ENCODE peak calls at places on chromosomes 2 and 18, in nine cellular contexts. One of them, this sample, is unnamed.

GRCh38 chr18:10442551-10442971 is 11.9 kb upstream of the APCDD1 start:
- DNase-seq in stimulated activated CD8-positive, alpha-beta memory T cell treated with anti-CD3 and anti-CD28 coated beads, Interleukin-4, amount 100 ng/mL, for 4 hours: no peak
- DNase-seq in central memory CD4-positive, alpha-beta T cell: no peak
- DNase-seq in putamen: peak; percentile 91
- DNase-seq in GM18507: no peak
- DNase-seq in activated naive CD8-positive, alpha-beta T cell treated with anti-CD3 and anti-CD28 coated beads, Interleukin-2, amount 10 ng/mL, durations not matched to agents 7 days and 5 days: no peak
- DNase-seq in left ventricle myocardium inferior: no peak
- DNase-seq in HT-29: no peak
- DNase-seq in hippocampal formation: peak; percentile 97
- DNase-seq in this sample: no peak

GRCh38 chr2:149662556-149662955 is 75.0 kb upstream of the MMADHC start:
- DNase-seq in stimulated activated CD8-positive, alpha-beta memory T cell treated with anti-CD3 and anti-CD28 coated beads, Interleukin-4, amount 100 ng/mL, for 4 hours: no peak
- DNase-seq in central memory CD4-positive, alpha-beta T cell: no peak
- DNase-seq in putamen: no peak
- DNase-seq in GM18507: no peak
- DNase-seq in activated naive CD8-positive, alpha-beta T cell treated with anti-CD3 and anti-CD28 coated beads, Interleukin-2, amount 10 ng/mL, durations not matched to agents 7 days and 5 days: no peak
- DNase-seq in left ventricle myocardium inferior: no peak
- DNase-seq in HT-29: no peak
- DNase-seq in hippocampal formation: no peak
- DNase-seq in this sample: no peak

GRCh38 chr18:40366521-40366920 is 1588.5 kb upstream of the PIK3C3 start:
- DNase-seq in stimulated activated CD8-positive, alpha-beta memory T cell treated with anti-CD3 and anti-CD28 coated beads, Interleukin-4, amount 100 ng/mL, for 4 hours: no peak
- DNase-seq in central memory CD4-positive, alpha-beta T cell: no peak
- DNase-seq in putamen: no peak
- DNase-seq in GM18507: no peak
- DNase-seq in activated naive CD8-positive, alpha-beta T cell treated with anti-CD3 and anti-CD28 coated beads, Interleukin-2, amount 10 ng/mL, durations not matched to agents 7 days and 5 days: no peak
- DNase-seq in left ventricle myocardium inferior: no peak
- DNase-seq in HT-29: no peak
- DNase-seq in hippocampal formation: no peak
- DNase-seq in this sample: no peak

GRCh38 chr2:189013677-189014380 is 39.7 kb downstream of the COL3A1 start:
- DNase-seq in stimulated activated CD8-positive, alpha-beta memory T cell treated with anti-CD3 and anti-CD28 coated beads, Interleukin-4, amount 100 ng/mL, for 4 hours: no peak
- DNase-seq in central memory CD4-positive, alpha-beta T cell: no peak
- DNase-seq in putamen: no peak
- DNase-seq in GM18507: no peak
- DNase-seq in activated naive CD8-positive, alpha-beta T cell treated with anti-CD3 and anti-CD28 coated beads, Interleukin-2, amount 10 ng/mL, durations not matched to agents 7 days and 5 days: no peak
- DNase-seq in left ventricle myocardium inferior: no peak
- DNase-seq in HT-29: no peak
- DNase-seq in hippocampal formation: no peak
- DNase-seq in this sample: no peak

GRCh38 chr2:149645391-149645790 is 57.8 kb upstream of the MMADHC start:
- DNase-seq in stimulated activated CD8-positive, alpha-beta memory T cell treated with anti-CD3 and anti-CD28 coated beads, Interleukin-4, amount 100 ng/mL, for 4 hours: no peak
- DNase-seq in central memory CD4-positive, alpha-beta T cell: no peak
- DNase-seq in putamen: no peak
- DNase-seq in GM18507: no peak
- DNase-seq in activated naive CD8-positive, alpha-beta T cell treated with anti-CD3 and anti-CD28 coated beads, Interleukin-2, amount 10 ng/mL, durations not matched to agents 7 days and 5 days: no peak
- DNase-seq in left ventricle myocardium inferior: no peak
- DNase-seq in HT-29: no peak
- DNase-seq in hippocampal formation: no peak
- DNase-seq in this sample: no peak

GRCh38 chr18:79746730-79747129 is 51.0 kb upstream of the KCNG2 start:
- DNase-seq in stimulated activated CD8-positive, alpha-beta memory T cell treated with anti-CD3 and anti-CD28 coated beads, Interleukin-4, amount 100 ng/mL, for 4 hours: no peak
- DNase-seq in central memory CD4-positive, alpha-beta T cell: no peak
- DNase-seq in putamen: no peak
- DNase-seq in GM18507: no peak
- DNase-seq in activated naive CD8-positive, alpha-beta T cell treated with anti-CD3 and anti-CD28 coated beads, Interleukin-2, amount 10 ng/mL, durations not matched to agents 7 days and 5 days: no peak
- DNase-seq in left ventricle myocardium inferior: no peak
- DNase-seq in HT-29: no peak
- DNase-seq in hippocampal formation: no peak
- DNase-seq in this sample: no peak

GRCh38 chr2:64374686-64375085 is 79.3 kb upstream of the LGALSL start:
- DNase-seq in stimulated activated CD8-positive, alpha-beta memory T cell treated with anti-CD3 and anti-CD28 coated beads, Interleukin-4, amount 100 ng/mL, for 4 hours: no peak
- DNase-seq in central memory CD4-positive, alpha-beta T cell: no peak
- DNase-seq in putamen: no peak
- DNase-seq in GM18507: no peak
- DNase-seq in activated naive CD8-positive, alpha-beta T cell treated with anti-CD3 and anti-CD28 coated beads, Interleukin-2, amount 10 ng/mL, durations not matched to agents 7 days and 5 days: no peak
- DNase-seq in left ventricle myocardium inferior: peak; percentile 27
- DNase-seq in HT-29: no peak
- DNase-seq in hippocampal formation: no peak
- DNase-seq in this sample: no peak

GRCh38 chr2:47870668-47871540 is 35.4 kb downstream of the FBXO11 start:
- DNase-seq in stimulated activated CD8-positive, alpha-beta memory T cell treated with anti-CD3 and anti-CD28 coated beads, Interleukin-4, amount 100 ng/mL, for 4 hours: no peak
- DNase-seq in central memory CD4-positive, alpha-beta T cell: no peak
- DNase-seq in putamen: no peak
- DNase-seq in GM18507: no peak
- DNase-seq in activated naive CD8-positive, alpha-beta T cell treated with anti-CD3 and anti-CD28 coated beads, Interleukin-2, amount 10 ng/mL, durations not matched to agents 7 days and 5 days: no peak
- DNase-seq in left ventricle myocardium inferior: no peak
- DNase-seq in HT-29: no peak
- DNase-seq in hippocampal formation: no peak
- DNase-seq in this sample: no peak

GRCh38 chr2:62156861-62157496 is 38.9 kb upstream of the B3GNT2 start:
- DNase-seq in stimulated activated CD8-positive, alpha-beta memory T cell treated with anti-CD3 and anti-CD28 coated beads, Interleukin-4, amount 100 ng/mL, for 4 hours: no peak
- DNase-seq in central memory CD4-positive, alpha-beta T cell: no peak
- DNase-seq in putamen: no peak
- DNase-seq in GM18507: no peak
- DNase-seq in activated naive CD8-positive, alpha-beta T cell treated with anti-CD3 and anti-CD28 coated beads, Interleukin-2, amount 10 ng/mL, durations not matched to agents 7 days and 5 days: no peak
- DNase-seq in left ventricle myocardium inferior: no peak
- DNase-seq in HT-29: no peak
- DNase-seq in hippocampal formation: no peak
- DNase-seq in this sample: no peak

GRCh38 chr2:192546566-192546965 is 351.8 kb upstream of the TMEFF2 start:
- DNase-seq in stimulated activated CD8-positive, alpha-beta memory T cell treated with anti-CD3 and anti-CD28 coated beads, Interleukin-4, amount 100 ng/mL, for 4 hours: no peak
- DNase-seq in central memory CD4-positive, alpha-beta T cell: no peak
- DNase-seq in putamen: no peak
- DNase-seq in GM18507: no peak
- DNase-seq in activated naive CD8-positive, alpha-beta T cell treated with anti-CD3 and anti-CD28 coated beads, Interleukin-2, amount 10 ng/mL, durations not matched to agents 7 days and 5 days: no peak
- DNase-seq in left ventricle myocardium inferior: no peak
- DNase-seq in HT-29: no peak
- DNase-seq in hippocampal formation: no peak
- DNase-seq in this sample: no peak

GRCh38 chr18:55186588-55186987 is 227.3 kb upstream of the CCDC68 start:
- DNase-seq in stimulated activated CD8-positive, alpha-beta memory T cell treated with anti-CD3 and anti-CD28 coated beads, Interleukin-4, amount 100 ng/mL, for 4 hours: no peak
- DNase-seq in central memory CD4-positive, alpha-beta T cell: no peak
- DNase-seq in putamen: no peak
- DNase-seq in GM18507: no peak
- DNase-seq in activated naive CD8-positive, alpha-beta T cell treated with anti-CD3 and anti-CD28 coated beads, Interleukin-2, amount 10 ng/mL, durations not matched to agents 7 days and 5 days: no peak
- DNase-seq in left ventricle myocardium inferior: no peak
- DNase-seq in HT-29: no peak
- DNase-seq in hippocampal formation: no peak
- DNase-seq in this sample: no peak

GRCh38 chr18:79404567-79404910 is 8.8 kb downstream of the NFATC1 start:
- DNase-seq in stimulated activated CD8-positive, alpha-beta memory T cell treated with anti-CD3 and anti-CD28 coated beads, Interleukin-4, amount 100 ng/mL, for 4 hours: no peak
- DNase-seq in central memory CD4-positive, alpha-beta T cell: peak; percentile 58
- DNase-seq in putamen: no peak
- DNase-seq in GM18507: no peak
- DNase-seq in activated naive CD8-positive, alpha-beta T cell treated with anti-CD3 and anti-CD28 coated beads, Interleukin-2, amount 10 ng/mL, durations not matched to agents 7 days and 5 days: no peak
- DNase-seq in left ventricle myocardium inferior: peak; percentile 15
- DNase-seq in HT-29: no peak
- DNase-seq in hippocampal formation: no peak
- DNase-seq in this sample: no peak

GRCh38 chr2:127175821-127176354 is 44.2 kb downstream of the CYP27C1 start:
- DNase-seq in stimulated activated CD8-positive, alpha-beta memory T cell treated with anti-CD3 and anti-CD28 coated beads, Interleukin-4, amount 100 ng/mL, for 4 hours: no peak
- DNase-seq in central memory CD4-positive, alpha-beta T cell: no peak
- DNase-seq in putamen: no peak
- DNase-seq in GM18507: no peak
- DNase-seq in activated naive CD8-positive, alpha-beta T cell treated with anti-CD3 and anti-CD28 coated beads, Interleukin-2, amount 10 ng/mL, durations not matched to agents 7 days and 5 days: no peak
- DNase-seq in left ventricle myocardium inferior: no peak
- DNase-seq in HT-29: no peak
- DNase-seq in hippocampal formation: no peak
- DNase-seq in this sample: no peak

GRCh38 chr18:79257480-79257879 is 138.2 kb upstream of the NFATC1 start:
- DNase-seq in stimulated activated CD8-positive, alpha-beta memory T cell treated with anti-CD3 and anti-CD28 coated beads, Interleukin-4, amount 100 ng/mL, for 4 hours: no peak
- DNase-seq in central memory CD4-positive, alpha-beta T cell: no peak
- DNase-seq in putamen: peak; percentile 34
- DNase-seq in GM18507: no peak
- DNase-seq in activated naive CD8-positive, alpha-beta T cell treated with anti-CD3 and anti-CD28 coated beads, Interleukin-2, amount 10 ng/mL, durations not matched to agents 7 days and 5 days: no peak
- DNase-seq in left ventricle myocardium inferior: no peak
- DNase-seq in HT-29: no peak
- DNase-seq in hippocampal formation: peak; percentile 38
- DNase-seq in this sample: no peak

GRCh38 chr2:30459140-30459539 is 12.1 kb downstream of the LCLAT1 start:
- DNase-seq in stimulated activated CD8-positive, alpha-beta memory T cell treated with anti-CD3 and anti-CD28 coated beads, Interleukin-4, amount 100 ng/mL, for 4 hours: no peak
- DNase-seq in central memory CD4-positive, alpha-beta T cell: no peak
- DNase-seq in putamen: no peak
- DNase-seq in GM18507: no peak
- DNase-seq in activated naive CD8-positive, alpha-beta T cell treated with anti-CD3 and anti-CD28 coated beads, Interleukin-2, amount 10 ng/mL, durations not matched to agents 7 days and 5 days: no peak
- DNase-seq in left ventricle myocardium inferior: no peak
- DNase-seq in HT-29: no peak
- DNase-seq in hippocampal formation: no peak
- DNase-seq in this sample: no peak

GRCh38 chr2:224532441-224532840 is 52.7 kb downstream of the CUL3 start:
- DNase-seq in stimulated activated CD8-positive, alpha-beta memory T cell treated with anti-CD3 and anti-CD28 coated beads, Interleukin-4, amount 100 ng/mL, for 4 hours: no peak
- DNase-seq in central memory CD4-positive, alpha-beta T cell: no peak
- DNase-seq in putamen: no peak
- DNase-seq in GM18507: no peak
- DNase-seq in activated naive CD8-positive, alpha-beta T cell treated with anti-CD3 and anti-CD28 coated beads, Interleukin-2, amount 10 ng/mL, durations not matched to agents 7 days and 5 days: no peak
- DNase-seq in left ventricle myocardium inferior: no peak
- DNase-seq in HT-29: no peak
- DNase-seq in hippocampal formation: no peak
- DNase-seq in this sample: no peak

GRCh38 chr18:67735506-67735905 is 219.0 kb upstream of the DSEL start:
- DNase-seq in stimulated activated CD8-positive, alpha-beta memory T cell treated with anti-CD3 and anti-CD28 coated beads, Interleukin-4, amount 100 ng/mL, for 4 hours: no peak
- DNase-seq in central memory CD4-positive, alpha-beta T cell: no peak
- DNase-seq in putamen: no peak
- DNase-seq in GM18507: no peak
- DNase-seq in activated naive CD8-positive, alpha-beta T cell treated with anti-CD3 and anti-CD28 coated beads, Interleukin-2, amount 10 ng/mL, durations not matched to agents 7 days and 5 days: no peak
- DNase-seq in left ventricle myocardium inferior: no peak
- DNase-seq in HT-29: no peak
- DNase-seq in hippocampal formation: no peak
- DNase-seq in this sample: no peak

GRCh38 chr18:48165104-48165866 is 234.8 kb upstream of the SMAD2 start:
- DNase-seq in stimulated activated CD8-positive, alpha-beta memory T cell treated with anti-CD3 and anti-CD28 coated beads, Interleukin-4, amount 100 ng/mL, for 4 hours: no peak
- DNase-seq in central memory CD4-positive, alpha-beta T cell: no peak
- DNase-seq in putamen: no peak
- DNase-seq in GM18507: no peak
- DNase-seq in activated naive CD8-positive, alpha-beta T cell treated with anti-CD3 and anti-CD28 coated beads, Interleukin-2, amount 10 ng/mL, durations not matched to agents 7 days and 5 days: no peak
- DNase-seq in left ventricle myocardium inferior: no peak
- DNase-seq in HT-29: no peak
- DNase-seq in hippocampal formation: no peak
- DNase-seq in this sample: no peak

GRCh38 chr2:53768233-53768542 is 584 bp downstream of the CHAC2 start:
- DNase-seq in stimulated activated CD8-positive, alpha-beta memory T cell treated with anti-CD3 and anti-CD28 coated beads, Interleukin-4, amount 100 ng/mL, for 4 hours: no peak
- DNase-seq in central memory CD4-positive, alpha-beta T cell: no peak
- DNase-seq in putamen: no peak
- DNase-seq in GM18507: no peak
- DNase-seq in activated naive CD8-positive, alpha-beta T cell treated with anti-CD3 and anti-CD28 coated beads, Interleukin-2, amount 10 ng/mL, durations not matched to agents 7 days and 5 days: no peak
- DNase-seq in left ventricle myocardium inferior: no peak
- DNase-seq in HT-29: no peak
- DNase-seq in hippocampal formation: no peak
- DNase-seq in this sample: no peak

GRCh38 chr18:78915446-78916008 is 64.1 kb upstream of the SALL3 start:
- DNase-seq in stimulated activated CD8-positive, alpha-beta memory T cell treated with anti-CD3 and anti-CD28 coated beads, Interleukin-4, amount 100 ng/mL, for 4 hours: no peak
- DNase-seq in central memory CD4-positive, alpha-beta T cell: no peak
- DNase-seq in putamen: no peak
- DNase-seq in GM18507: no peak
- DNase-seq in activated naive CD8-positive, alpha-beta T cell treated with anti-CD3 and anti-CD28 coated beads, Interleukin-2, amount 10 ng/mL, durations not matched to agents 7 days and 5 days: no peak
- DNase-seq in left ventricle myocardium inferior: no peak
- DNase-seq in HT-29: no peak
- DNase-seq in hippocampal formation: no peak
- DNase-seq in this sample: no peak

GRCh38 chr18:9731380-9731779 is 23.3 kb downstream of the RAB31 start:
- DNase-seq in stimulated activated CD8-positive, alpha-beta memory T cell treated with anti-CD3 and anti-CD28 coated beads, Interleukin-4, amount 100 ng/mL, for 4 hours: no peak
- DNase-seq in central memory CD4-positive, alpha-beta T cell: no peak
- DNase-seq in putamen: no peak
- DNase-seq in GM18507: no peak
- DNase-seq in activated naive CD8-positive, alpha-beta T cell treated with anti-CD3 and anti-CD28 coated beads, Interleukin-2, amount 10 ng/mL, durations not matched to agents 7 days and 5 days: no peak
- DNase-seq in left ventricle myocardium inferior: no peak
- DNase-seq in HT-29: no peak
- DNase-seq in hippocampal formation: no peak
- DNase-seq in this sample: peak; percentile 69

GRCh38 chr2:207513577-207514257 is 16.0 kb upstream of the CREB1 start:
- DNase-seq in stimulated activated CD8-positive, alpha-beta memory T cell treated with anti-CD3 and anti-CD28 coated beads, Interleukin-4, amount 100 ng/mL, for 4 hours: no peak
- DNase-seq in central memory CD4-positive, alpha-beta T cell: no peak
- DNase-seq in putamen: no peak
- DNase-seq in GM18507: no peak
- DNase-seq in activated naive CD8-positive, alpha-beta T cell treated with anti-CD3 and anti-CD28 coated beads, Interleukin-2, amount 10 ng/mL, durations not matched to agents 7 days and 5 days: no peak
- DNase-seq in left ventricle myocardium inferior: no peak
- DNase-seq in HT-29: no peak
- DNase-seq in hippocampal formation: no peak
- DNase-seq in this sample: peak; percentile 99